ENCODE peak calls at places on chromosomes 13 and 19, in five cellular contexts. One of them, this sample, is unnamed.

GRCh38 chr13:46773556-46773955 is 23.4 kb downstream of the ESD start:
- DNase-seq in cardiac fibroblast: no peak
- DNase-seq in brain microvascular endothelial cell: no peak
- DNase-seq in HS-27A: no peak
- DNase-seq in bronchial epithelial cell: no peak
- DNase-seq in this sample: no peak

GRCh38 chr13:95643471-95643813 is 1.1 kb downstream of the DZIP1 start:
- DNase-seq in cardiac fibroblast: peak
- DNase-seq in bronchial epithelial cell: no peak
- DNase-seq in brain microvascular endothelial cell: peak
- DNase-seq in HS-27A: no peak
- DNase-seq in this sample: no peak

GRCh38 chr19:5851302-5851701 is at the start of gene FUT3:
- DNase-seq in brain microvascular endothelial cell: no peak
- DNase-seq in bronchial epithelial cell: peak
- DNase-seq in HS-27A: no peak
- DNase-seq in cardiac fibroblast: no peak
- DNase-seq in this sample: no peak

GRCh38 chr13:99686157-99686572 is 184.9 kb downstream of the TM9SF2 start:
- DNase-seq in cardiac fibroblast: peak
- DNase-seq in HS-27A: no peak
- DNase-seq in bronchial epithelial cell: no peak
- DNase-seq in brain microvascular endothelial cell: peak
- DNase-seq in this sample: no peak

GRCh38 chr19:46951236-46951986 is 68.2 kb upstream of the NPAS1 start:
- DNase-seq in HS-27A: no peak
- DNase-seq in bronchial epithelial cell: peak
- DNase-seq in brain microvascular endothelial cell: no peak
- DNase-seq in cardiac fibroblast: peak
- DNase-seq in this sample: no peak

GRCh38 chr19:38319421-38320258 is at the start of gene KCNK6:
- DNase-seq in HS-27A: no peak
- DNase-seq in cardiac fibroblast: peak
- DNase-seq in brain microvascular endothelial cell: no peak
- DNase-seq in bronchial epithelial cell: peak
- DNase-seq in this sample: no peak

GRCh38 chr13:91362908-91363307 is 15.4 kb downstream of the MIR17HG start:
- DNase-seq in HS-27A: no peak
- DNase-seq in brain microvascular endothelial cell: no peak
- DNase-seq in cardiac fibroblast: no peak
- DNase-seq in bronchial epithelial cell: no peak
- DNase-seq in this sample: no peak

GRCh38 chr19:15875075-15875474 is 22.8 kb downstream of the CYP4F2 start:
- DNase-seq in bronchial epithelial cell: no peak
- DNase-seq in cardiac fibroblast: no peak
- DNase-seq in HS-27A: no peak
- DNase-seq in brain microvascular endothelial cell: no peak
- DNase-seq in this sample: no peak

GRCh38 chr19:12970070-12970820 is 869 bp downstream of the DAND5 start:
- DNase-seq in bronchial epithelial cell: no peak
- DNase-seq in HS-27A: no peak
- DNase-seq in brain microvascular endothelial cell: no peak
- DNase-seq in cardiac fibroblast: no peak
- DNase-seq in this sample: no peak

GRCh38 chr19:44765949-44766335 is 11.7 kb upstream of the CBLC start:
- DNase-seq in bronchial epithelial cell: no peak
- DNase-seq in brain microvascular endothelial cell: no peak
- DNase-seq in HS-27A: no peak
- DNase-seq in cardiac fibroblast: no peak
- DNase-seq in this sample: no peak

GRCh38 chr19:1039646-1040475 is at the start of gene ABCA7:
- DNase-seq in cardiac fibroblast: peak
- DNase-seq in HS-27A: peak
- DNase-seq in brain microvascular endothelial cell: peak
- DNase-seq in bronchial epithelial cell: peak
- DNase-seq in this sample: peak

GRCh38 chr19:35211545-35212230 is 16.9 kb downstream of the FAM187B start:
- DNase-seq in HS-27A: no peak
- DNase-seq in bronchial epithelial cell: no peak
- DNase-seq in brain microvascular endothelial cell: no peak
- DNase-seq in cardiac fibroblast: no peak
- DNase-seq in this sample: no peak

GRCh38 chr13:36979361-36980040 is 19.6 kb downstream of the ALG5 start:
- DNase-seq in cardiac fibroblast: peak
- DNase-seq in HS-27A: no peak
- DNase-seq in brain microvascular endothelial cell: no peak
- DNase-seq in bronchial epithelial cell: no peak
- DNase-seq in this sample: no peak

GRCh38 chr13:85509512-85509911 is 289.7 kb downstream of the SLITRK6 start:
- DNase-seq in HS-27A: no peak
- DNase-seq in bronchial epithelial cell: peak
- DNase-seq in cardiac fibroblast: no peak
- DNase-seq in brain microvascular endothelial cell: peak
- DNase-seq in this sample: no peak

GRCh38 chr19:13086341-13086740 is 16.3 kb downstream of the LYL1 start:
- DNase-seq in bronchial epithelial cell: no peak
- DNase-seq in brain microvascular endothelial cell: no peak
- DNase-seq in HS-27A: no peak
- DNase-seq in cardiac fibroblast: no peak
- DNase-seq in this sample: no peak

GRCh38 chr13:45162821-45163220 is 38.0 kb downstream of the KCTD4 start:
- DNase-seq in HS-27A: peak
- DNase-seq in brain microvascular endothelial cell: peak
- DNase-seq in cardiac fibroblast: peak
- DNase-seq in bronchial epithelial cell: peak
- DNase-seq in this sample: no peak

GRCh38 chr19:34359140-34359953 is 5.6 kb upstream of the GPI start:
- DNase-seq in cardiac fibroblast: peak
- DNase-seq in bronchial epithelial cell: peak
- DNase-seq in HS-27A: peak
- DNase-seq in brain microvascular endothelial cell: peak
- DNase-seq in this sample: peak

GRCh38 chr19:30678168-30678567 is 306.0 kb downstream of the ZNF536 start:
- DNase-seq in brain microvascular endothelial cell: no peak
- DNase-seq in bronchial epithelial cell: no peak
- DNase-seq in cardiac fibroblast: no peak
- DNase-seq in HS-27A: no peak
- DNase-seq in this sample: no peak

GRCh38 chr13:42575938-42576337 is 2.0 kb downstream of the TNFSF11 start:
- DNase-seq in cardiac fibroblast: no peak
- DNase-seq in bronchial epithelial cell: no peak
- DNase-seq in HS-27A: no peak
- DNase-seq in brain microvascular endothelial cell: no peak
- DNase-seq in this sample: no peak

GRCh38 chr19:39408392-39409206 is 2.0 kb downstream of the ZFP36 start:
- DNase-seq in bronchial epithelial cell: peak
- DNase-seq in cardiac fibroblast: peak
- DNase-seq in brain microvascular endothelial cell: no peak
- DNase-seq in HS-27A: no peak
- DNase-seq in this sample: no peak

GRCh38 chr19:53879145-53880037 is 2.6 kb upstream of the PRKCG start:
- DNase-seq in brain microvascular endothelial cell: peak
- DNase-seq in cardiac fibroblast: peak
- DNase-seq in HS-27A: peak
- DNase-seq in bronchial epithelial cell: peak
- DNase-seq in this sample: peak